ENCODE peak calls at places on chromosomes 12 and 14, in nine cellular contexts. F is activated CD4-positive, CD25-positive, alpha-beta regulatory T cell; D is amniotic epithelial cell; B is AG09319; Z is stimulated activated CD8-positive, alpha-beta memory T cell treated with anti-CD3 and anti-CD28 coated beads, Interleukin-7, amount 100 ng/mL, for 24 hours; J is fibroblast of the aortic adventitia; M is GM04504; X is activated B cell treated with CpG ODN at 0.5 μM for 24 hours; L is substantia nigra. A is an unnamed sample.

GRCh38 chr12:34625116-34625515 is 602.8 kb downstream of the ALG10 start:
- DNase-seq in D (no peak), L (no peak), X (no peak), B (no peak), M (no peak), J (peak), Z (no peak), F (no peak), A (no peak)

GRCh38 chr14:104559769-104560585 is 19.6 kb upstream of the C14orf180 start:
- DNase-seq in B (no peak), Z (no peak), D (no peak), F (no peak), J (no peak), X (no peak), M (no peak), L (no peak), A (no peak)

GRCh38 chr12:29781176-29781575 is 2.6 kb downstream of the TMTC1 start:
- DNase-seq in Z (no peak), X (no peak), D (no peak), M (no peak), B (no peak), F (no peak), L (no peak), J (no peak), A (no peak)

GRCh38 chr14:102164241-102164641 is 24.5 kb downstream of the WDR20 start:
- DNase-seq in B (no peak), X (no peak), L (no peak), F (no peak), Z (no peak), M (no peak), D (peak), J (peak), A (no peak)

GRCh38 chr12:51820721-51821422 is 27.6 kb downstream of the FIGNL2 start:
- DNase-seq in L (peak), F (peak), M (no peak), J (no peak), D (peak), Z (peak), B (peak), X (peak), A (peak)

GRCh38 chr12:94304566-94305061 is 155.1 kb downstream of the CEP83 start:
- DNase-seq in X (no peak), L (no peak), B (no peak), J (peak), D (peak), M (no peak), Z (no peak), F (no peak), A (no peak)

GRCh38 chr12:953776-954175 is 4.3 kb upstream of the RAD52 start:
- DNase-seq in Z (no peak), M (peak), F (no peak), B (no peak), X (no peak), L (no peak), J (peak), D (peak), A (no peak)

GRCh38 chr14:101810897-101811620 is 49.5 kb downstream of the PPP2R5C start:
- DNase-seq in M (no peak), J (peak), B (no peak), Z (no peak), L (no peak), F (no peak), X (no peak), D (no peak), A (no peak)

GRCh38 chr12:15322164-15323054 is at the start of gene PTPRO:
- DNase-seq in D (peak), L (no peak), X (no peak), B (no peak), J (no peak), M (no peak), Z (no peak), F (no peak), A (peak)

GRCh38 chr12:44015333-44015941 is 179.6 kb downstream of the TMEM117 start:
- DNase-seq in D (peak), M (peak), B (peak), L (no peak), X (no peak), F (no peak), J (peak), Z (no peak), A (no peak)

GRCh38 chr12:96434107-96434506 is 33.9 kb upstream of the CDK17 start:
- DNase-seq in L (no peak), B (no peak), D (peak), M (no peak), F (peak), X (no peak), Z (peak), J (peak), A (peak)

GRCh38 chr14:63473194-63473788 is 69.9 kb downstream of the PPP2R5E start:
- DNase-seq in D (peak), Z (no peak), J (peak), X (no peak), M (no peak), B (no peak), F (no peak), L (no peak), A (no peak)

GRCh38 chr12:132261328-132262138 is 67.9 kb downstream of the GALNT9 start:
- DNase-seq in M (no peak), B (no peak), X (no peak), D (no peak), F (no peak), Z (no peak), L (no peak), J (no peak), A (no peak)

GRCh38 chr12:98770230-98770629 is 125.1 kb downstream of the APAF1 start:
- DNase-seq in M (no peak), F (no peak), L (no peak), Z (no peak), D (no peak), J (no peak), X (no peak), B (no peak), A (no peak)

A was measured in activated naive CD8-positive, alpha-beta T cell treated with anti-CD3 and anti-CD28 coated beads, Interleukin-2, amount 10 ng/mL, durations not matched to agents 7 days and 5 days.